ENCODE peak calls at places on chromosomes 16 and 17, in four cellular contexts. B is activated CD4-positive, CD25-positive, alpha-beta regulatory T cell treated with anti-CD3 and anti-CD28 coated beads, Interleukin-2, amount 50 U/mL, for 16 hours; V is lower lobe of right lung; R is adrenal gland. S is an unnamed sample.

GRCh38 chr17:39069114-39069756 is 82.2 kb downstream of the PLXDC1 start:
- DNase-seq in B (no peak), V (no peak), R (peak; percentile 41), S (no peak)

GRCh38 chr17:58520843-58521430 is 6.5 kb upstream of the MTMR4 start:
- DNase-seq in B (no peak), V (no peak), R (no peak), S (no peak)

GRCh38 chr16:67284699-67285646 is 5.6 kb downstream of the PLEKHG4 start:
- DNase-seq in B (no peak), V (peak; percentile 24), R (peak; percentile 63), S (no peak)

GRCh38 chr16:77780378-77780837 is 8.0 kb upstream of the VAT1L start:
- DNase-seq in B (no peak), V (no peak), R (peak; percentile 67), S (peak; percentile 67)

GRCh38 chr17:49556183-49556943 is 19.3 kb upstream of the NXPH3 start:
- DNase-seq in B (peak; percentile 69), V (peak; percentile 82), R (peak; percentile 78), S (no peak)

GRCh38 chr17:3917391-3917931 is 1.2 kb upstream of the P2RX1 start:
- DNase-seq in B (no peak), V (peak; percentile 73), R (peak; percentile 69), S (no peak)

GRCh38 chr17:64354824-64355535 is 35.7 kb downstream of the PECAM1 start:
- DNase-seq in B (no peak), V (no peak), R (no peak), S (no peak)

GRCh38 chr16:65413861-65414260 is 292.0 kb upstream of the CDH11 start:
- DNase-seq in B (no peak), V (no peak), R (no peak), S (no peak)

GRCh38 chr17:15915996-15916395 is 28.9 kb upstream of the ADORA2B start:
- DNase-seq in B (no peak), V (no peak), R (no peak), S (no peak)

GRCh38 chr16:26795184-26795583 is 271.5 kb upstream of the C16orf82 start:
- DNase-seq in B (no peak), V (no peak), R (no peak), S (no peak)

GRCh38 chr17:55585629-55586028 is 74.4 kb upstream of the SMIM36 start:
- DNase-seq in B (no peak), V (no peak), R (no peak), S (no peak)

GRCh38 chr17:58587713-58588117 is 73.3 kb upstream of the MTMR4 start:
- DNase-seq in B (peak; percentile 5), V (peak; percentile 61), R (peak; percentile 57), S (no peak)

GRCh38 chr17:81516439-81516838 is 3.8 kb upstream of the ACTG1 start:
- DNase-seq in B (no peak), V (peak; percentile 46), R (no peak), S (no peak)

GRCh38 chr17:50556803-50557202 is 3.7 kb upstream of the CACNA1G start:
- DNase-seq in B (no peak), V (no peak), R (no peak), S (no peak)

GRCh38 chr17:4381690-4382671 is 15.5 kb upstream of the UBE2G1 start:
- DNase-seq in B (no peak), V (no peak), R (no peak), S (no peak)

GRCh38 chr16:66512589-66513404 is 37.1 kb downstream of the TK2 start:
- DNase-seq in B (no peak), V (no peak), R (peak; percentile 59), S (no peak)

GRCh38 chr17:73240561-73240960 is 21.1 kb downstream of the CPSF4L start:
- DNase-seq in B (no peak), V (no peak), R (no peak), S (no peak)

GRCh38 chr16:20898938-20899502 is 1.1 kb downstream of the DCUN1D3 start:
- DNase-seq in B (no peak), V (no peak), R (no peak), S (no peak)

GRCh38 chr17:61235821-61236197 is 163.8 kb upstream of the TBX2 start:
- DNase-seq in B (no peak), V (no peak), R (no peak), S (no peak)

GRCh38 chr17:40607641-40608040 is 40.0 kb downstream of the SMARCE1 start:
- DNase-seq in B (no peak), V (no peak), R (no peak), S (no peak)

GRCh38 chr17:17032131-17032692 is 10.0 kb upstream of the MPRIP start:
- DNase-seq in B (no peak), V (peak; percentile 77), R (peak; percentile 38), S (no peak)

GRCh38 chr16:47734987-47735594 is 274.0 kb downstream of the PHKB start:
- DNase-seq in B (no peak), V (peak; percentile 73), R (no peak), S (no peak)

GRCh38 chr17:40803617-40804082 is 3.9 kb upstream of the KRT28 start:
- DNase-seq in B (peak; percentile 58), V (peak; percentile 86), R (peak; percentile 83), S (peak; percentile 44)

GRCh38 chr16:11708421-11708820 is 34.2 kb downstream of the TXNDC11 start:
- DNase-seq in B (no peak), V (no peak), R (no peak), S (peak; percentile 43)

GRCh38 chr16:11783319-11784047 is 13.6 kb downstream of the ZC3H7A start:
- DNase-seq in B (peak; percentile 34), V (no peak), R (peak; percentile 25), S (no peak)

GRCh38 chr17:81306898-81307510 is 11.9 kb upstream of the SLC38A10 start:
- DNase-seq in B (no peak), V (no peak), R (no peak), S (no peak)

GRCh38 chr16:1613728-1614225 is 1.6 kb downstream of the CRAMP1 start:
- DNase-seq in B (no peak), V (no peak), R (peak; percentile 40), S (no peak)

GRCh38 chr17:82154881-82155331 is 56.9 kb upstream of the FASN start:
- DNase-seq in B (no peak), V (no peak), R (no peak), S (no peak)

GRCh38 chr16:55640714-55641327 is 15.0 kb upstream of the SLC6A2 start:
- DNase-seq in B (no peak), V (no peak), R (no peak), S (no peak)

GRCh38 chr16:28140788-28141618 is 70.8 kb downstream of the XPO6 start:
- DNase-seq in B (peak; percentile 44), V (peak; percentile 53), R (no peak), S (no peak)

GRCh38 chr16:88299751-88300462 is 82.9 kb upstream of the ZNF469 start:
- DNase-seq in B (no peak), V (no peak), R (no peak), S (no peak)

GRCh38 chr17:27245230-27245696 is 48.7 kb upstream of the WSB1 start:
- DNase-seq in B (no peak), V (peak; percentile 91), R (peak; percentile 82), S (peak; percentile 65)